ENCODE peak calls at places on chromosome 3, in four cellular contexts. One of them, this sample, is unnamed.

GRCh38 chr3:167864559-167864887 is 129.0 kb downstream of the SERPINI1 start:
- DNase-seq in left lung: no peak
- DNase-seq in breast epithelium: no peak
- DNase-seq in Panc1: no peak
- DNase-seq in this sample: no peak

GRCh38 chr3:115239717-115240116 is 92.6 kb upstream of the ZBTB20 start:
- DNase-seq in breast epithelium: no peak
- DNase-seq in Panc1: peak; percentile 59
- DNase-seq in left lung: no peak
- DNase-seq in this sample: no peak

GRCh38 chr3:80192871-80193270 is 425.1 kb upstream of the ROBO1 start:
- DNase-seq in left lung: no peak
- DNase-seq in breast epithelium: no peak
- DNase-seq in Panc1: no peak
- DNase-seq in this sample: no peak

GRCh38 chr3:156787926-156788663 is 38.1 kb upstream of the LEKR1 start:
- DNase-seq in Panc1: peak; percentile 53
- DNase-seq in left lung: no peak
- DNase-seq in breast epithelium: no peak
- DNase-seq in this sample: no peak

GRCh38 chr3:115113367-115113766 is 33.7 kb downstream of the ZBTB20 start:
- DNase-seq in breast epithelium: no peak
- DNase-seq in Panc1: no peak
- DNase-seq in left lung: no peak
- DNase-seq in this sample: peak; percentile 37

GRCh38 chr3:87503901-87504498 is 227.6 kb upstream of the POU1F1 start:
- DNase-seq in breast epithelium: no peak
- DNase-seq in Panc1: peak; percentile 41
- DNase-seq in left lung: no peak
- DNase-seq in this sample: no peak

GRCh38 chr3:134933997-134934396 is 138.9 kb downstream of the EPHB1 start:
- DNase-seq in Panc1: no peak
- DNase-seq in left lung: no peak
- DNase-seq in breast epithelium: no peak
- DNase-seq in this sample: no peak

GRCh38 chr3:57892423-57892822 is 115.8 kb upstream of the FLNB start:
- DNase-seq in Panc1: no peak
- DNase-seq in breast epithelium: no peak
- DNase-seq in left lung: no peak
- DNase-seq in this sample: no peak

GRCh38 chr3:33061782-33062181 is 35.2 kb downstream of the GLB1 start:
- DNase-seq in Panc1: no peak
- DNase-seq in left lung: no peak
- DNase-seq in breast epithelium: no peak
- DNase-seq in this sample: no peak

GRCh38 chr3:53122255-53122932 is 7.8 kb downstream of the RFT1 start:
- DNase-seq in left lung: no peak
- DNase-seq in breast epithelium: no peak
- DNase-seq in Panc1: no peak
- DNase-seq in this sample: no peak

GRCh38 chr3:123883111-123883510 is 1.0 kb downstream of the MYLK start:
- DNase-seq in left lung: no peak
- DNase-seq in breast epithelium: no peak
- DNase-seq in Panc1: no peak
- DNase-seq in this sample: no peak

GRCh38 chr3:11721114-11721440 is 77.4 kb upstream of the VGLL4 start:
- DNase-seq in Panc1: no peak
- DNase-seq in left lung: no peak
- DNase-seq in breast epithelium: no peak
- DNase-seq in this sample: no peak

GRCh38 chr3:62888180-62888579 is 13.0 kb upstream of the CADPS start:
- DNase-seq in Panc1: no peak
- DNase-seq in left lung: no peak
- DNase-seq in breast epithelium: no peak
- DNase-seq in this sample: no peak

GRCh38 chr3:66426135-66426534 is 74.7 kb downstream of the LRIG1 start:
- DNase-seq in Panc1: no peak
- DNase-seq in breast epithelium: no peak
- DNase-seq in left lung: no peak
- DNase-seq in this sample: no peak

GRCh38 chr3:69196876-69197275 is 74.5 kb upstream of the LMOD3 start:
- DNase-seq in Panc1: no peak
- DNase-seq in breast epithelium: no peak
- DNase-seq in left lung: no peak
- DNase-seq in this sample: no peak

GRCh38 chr3:169966951-169967915 is 626 bp downstream of the SEC62 start:
- DNase-seq in breast epithelium: peak; percentile 26
- DNase-seq in Panc1: no peak
- DNase-seq in left lung: peak; percentile 91
- DNase-seq in this sample: peak; percentile 73

DNA sequence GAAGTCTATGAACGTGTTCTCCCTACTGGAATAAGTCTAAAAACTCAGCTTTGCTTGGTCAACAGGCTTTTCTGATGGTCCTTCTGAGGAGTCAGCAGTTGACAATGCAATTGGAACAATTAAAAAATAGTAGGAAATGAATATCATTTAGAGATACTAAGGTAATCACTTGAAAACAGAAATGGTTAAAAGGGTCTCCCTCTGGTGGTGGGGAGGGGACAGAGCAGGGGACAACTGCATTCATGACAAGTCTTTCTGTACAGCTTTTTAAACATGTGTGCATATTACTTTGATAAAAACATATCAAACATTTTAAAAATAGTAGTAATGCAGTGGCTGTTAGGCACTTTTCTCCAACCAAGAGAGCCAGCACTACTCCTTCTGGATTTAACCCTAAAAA is 119.9 kb upstream of the FHIT start:
- DNase-seq in Panc1: no peak
- DNase-seq in breast epithelium: no peak
- DNase-seq in left lung: no peak
- DNase-seq in this sample: no peak
- TF ChIP-seq CTCF in Panc1: peak; percentile 26
- TF ChIP-seq CTCF in breast epithelium: no peak
- TF ChIP-seq CTCF in left lung: no peak
- TF ChIP-seq CTCF in this sample: peak; percentile 38

GRCh38 chr3:47333907-47334306 is 46.9 kb upstream of the PTPN23 start:
- DNase-seq in breast epithelium: no peak
- DNase-seq in Panc1: no peak
- DNase-seq in left lung: no peak
- DNase-seq in this sample: no peak
- H3K36me3 ChIP-seq in breast epithelium: peaks cover 10% of the 10 kb centered on the region
- H3K36me3 ChIP-seq in Panc1: peaks cover 3% of the 10 kb centered on the region
- H3K36me3 ChIP-seq in left lung: peaks cover 98% of the 10 kb centered on the region
- H3K36me3 ChIP-seq in this sample: peaks cover 94% of the 10 kb centered on the region

GRCh38 chr3:46368569-46368968 is 2.2 kb upstream of the CCR5 start:
- DNase-seq in Panc1: no peak
- DNase-seq in left lung: peak; percentile 87
- DNase-seq in breast epithelium: no peak
- DNase-seq in this sample: peak; percentile 78
- TF ChIP-seq CTCF in Panc1: peak; percentile 30
- TF ChIP-seq CTCF in left lung: peak; percentile 47
- TF ChIP-seq CTCF in breast epithelium: no peak
- TF ChIP-seq CTCF in this sample: peak; percentile 33

GRCh38 chr3:186802701-186803100 is 3.6 kb downstream of the RFC4 start:
- DNase-seq in breast epithelium: no peak
- DNase-seq in Panc1: no peak
- DNase-seq in left lung: no peak
- DNase-seq in this sample: no peak

GRCh38 chr3:186800285-186800684 is 6.0 kb downstream of the RFC4 start:
- DNase-seq in left lung: no peak
- DNase-seq in Panc1: no peak
- DNase-seq in breast epithelium: no peak
- DNase-seq in this sample: no peak

GRCh38 chr3:186798239-186798638 is 8.0 kb downstream of the RFC4 start:
- DNase-seq in breast epithelium: no peak
- DNase-seq in left lung: no peak
- DNase-seq in Panc1: no peak
- DNase-seq in this sample: no peak
- H3K36me3 ChIP-seq in breast epithelium: no peaks in the 10 kb centered on the region
- H3K36me3 ChIP-seq in left lung: peaks cover 54% of the 10 kb centered on the region
- H3K36me3 ChIP-seq in Panc1: peaks cover 39% of the 10 kb centered on the region
- H3K36me3 ChIP-seq in this sample: peaks cover 41% of the 10 kb centered on the region

GRCh38 chr3:128950223-128950938 is 43.5 kb downstream of the CFAP92 start:
- DNase-seq in breast epithelium: no peak
- DNase-seq in left lung: no peak
- DNase-seq in Panc1: no peak
- DNase-seq in this sample: no peak
- TF ChIP-seq CTCF in breast epithelium: no peak
- TF ChIP-seq CTCF in left lung: no peak
- TF ChIP-seq CTCF in Panc1: no peak
- TF ChIP-seq CTCF in this sample: no peak

DNA sequence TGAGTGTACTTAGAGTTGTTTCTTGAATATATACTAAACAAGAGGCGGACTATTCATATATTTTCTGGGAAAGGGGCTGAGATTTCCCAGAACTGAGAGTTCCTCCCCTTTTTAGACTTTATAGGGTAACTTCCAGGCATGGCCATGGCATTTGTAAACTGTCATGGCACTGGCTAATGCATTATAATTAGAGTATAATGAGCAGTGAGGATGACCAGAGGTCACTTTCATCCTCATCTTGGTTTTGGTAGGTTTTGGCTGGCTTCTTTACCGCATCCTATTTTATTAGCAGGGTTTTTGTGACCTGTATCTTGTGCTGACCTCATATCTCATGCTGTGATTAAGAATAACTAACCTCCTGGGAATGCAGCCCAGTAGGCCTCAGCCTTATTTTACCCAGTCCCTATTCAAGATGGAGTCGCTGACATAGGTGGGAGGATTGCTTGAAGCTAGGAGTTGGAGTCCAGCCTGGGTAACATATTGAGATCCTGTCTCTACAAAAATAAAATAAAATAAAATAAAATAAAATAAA is 91.4 kb downstream of the MOBP start:
- DNase-seq in breast epithelium: no peak
- DNase-seq in left lung: no peak
- DNase-seq in Panc1: no peak
- DNase-seq in this sample: no peak
- H3K36me3 ChIP-seq in breast epithelium: no peaks in the 10 kb centered on the region
- H3K36me3 ChIP-seq in left lung: no peaks in the 10 kb centered on the region
- H3K36me3 ChIP-seq in Panc1: no peaks in the 10 kb centered on the region
- H3K36me3 ChIP-seq in this sample: no peaks in the 10 kb centered on the region

DNA sequence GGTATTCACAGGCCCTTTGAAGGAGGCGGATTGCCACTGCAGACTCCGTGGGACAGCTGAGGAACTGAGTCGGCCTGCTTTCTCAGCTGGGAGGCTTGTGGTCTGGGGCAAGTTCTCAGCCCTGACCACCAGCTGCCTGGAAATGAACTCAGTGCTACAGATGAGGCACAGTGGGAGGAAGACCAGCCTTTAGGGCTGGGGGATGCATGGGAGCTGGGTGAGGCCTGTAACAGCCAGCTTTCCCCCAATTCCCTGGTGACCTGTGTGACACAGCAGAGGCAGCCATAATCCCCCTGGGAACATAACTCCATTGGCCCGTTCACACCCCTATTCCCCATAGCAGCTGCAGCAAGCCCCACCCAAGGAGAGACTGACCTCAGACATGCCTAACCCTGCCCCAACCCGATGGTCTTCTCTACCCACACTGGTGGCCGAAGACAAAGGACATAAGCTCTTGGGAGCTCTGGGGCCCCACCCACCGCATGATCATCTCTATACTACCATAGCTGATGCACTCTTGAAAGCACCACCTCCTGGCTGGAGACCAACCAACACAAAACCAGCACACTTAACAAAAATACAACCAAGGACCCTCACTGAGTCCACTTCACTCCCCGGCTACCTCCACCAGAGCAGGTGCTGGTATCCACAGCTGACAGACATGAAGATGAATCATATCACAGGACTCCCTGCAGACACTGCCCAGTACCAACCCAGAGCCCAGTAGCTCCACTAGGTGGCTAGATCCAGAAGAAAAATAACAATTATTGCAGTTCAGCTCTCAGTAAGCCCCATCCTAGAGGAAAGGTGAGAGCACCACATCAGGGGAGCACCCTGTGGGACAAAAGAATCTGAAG is 24.9 kb downstream of the ZMAT3 start:
- DNase-seq in left lung: no peak
- DNase-seq in breast epithelium: no peak
- DNase-seq in Panc1: no peak
- DNase-seq in this sample: no peak
- TF ChIP-seq CTCF in left lung: no peak
- TF ChIP-seq CTCF in breast epithelium: no peak
- TF ChIP-seq CTCF in Panc1: no peak
- TF ChIP-seq CTCF in this sample: no peak

DNA sequence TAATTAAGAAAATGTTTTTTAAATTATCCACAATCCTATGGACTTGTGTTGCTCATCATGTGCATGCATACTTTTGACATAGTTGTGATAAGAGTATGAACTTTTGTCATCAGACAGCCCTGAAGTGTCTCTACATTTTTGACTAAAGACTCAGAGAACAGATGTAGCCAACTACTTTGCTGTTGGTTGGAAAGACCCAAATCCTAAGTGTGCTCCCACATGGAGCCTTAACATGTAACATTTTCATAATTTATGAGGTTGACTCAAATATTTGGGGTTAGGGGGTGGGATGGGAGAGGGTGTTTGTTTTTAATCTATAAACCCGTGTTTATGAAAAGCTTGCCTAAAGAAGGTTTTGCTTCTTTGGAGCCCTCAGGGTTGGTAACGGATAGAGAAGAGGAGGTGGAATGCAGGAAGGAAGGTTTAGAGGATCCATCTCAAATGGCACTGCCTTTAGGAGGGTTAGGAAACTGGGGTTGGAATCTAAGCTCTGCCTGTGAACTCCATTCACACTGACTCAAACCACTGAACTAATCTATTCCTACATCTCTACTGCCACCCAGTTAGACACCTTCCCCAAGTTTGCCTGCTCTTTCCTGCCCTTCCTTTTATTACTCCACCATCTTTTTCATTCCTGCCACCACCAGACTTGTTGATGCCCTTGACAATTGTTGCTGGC is 3.7 kb downstream of the BOC start:
- DNase-seq in breast epithelium: no peak
- DNase-seq in left lung: no peak
- DNase-seq in Panc1: no peak
- DNase-seq in this sample: no peak
- H3K36me3 ChIP-seq in breast epithelium: no peaks in the 10 kb centered on the region
- H3K36me3 ChIP-seq in left lung: no peaks in the 10 kb centered on the region
- H3K36me3 ChIP-seq in Panc1: no peaks in the 10 kb centered on the region
- H3K36me3 ChIP-seq in this sample: no peaks in the 10 kb centered on the region

DNA sequence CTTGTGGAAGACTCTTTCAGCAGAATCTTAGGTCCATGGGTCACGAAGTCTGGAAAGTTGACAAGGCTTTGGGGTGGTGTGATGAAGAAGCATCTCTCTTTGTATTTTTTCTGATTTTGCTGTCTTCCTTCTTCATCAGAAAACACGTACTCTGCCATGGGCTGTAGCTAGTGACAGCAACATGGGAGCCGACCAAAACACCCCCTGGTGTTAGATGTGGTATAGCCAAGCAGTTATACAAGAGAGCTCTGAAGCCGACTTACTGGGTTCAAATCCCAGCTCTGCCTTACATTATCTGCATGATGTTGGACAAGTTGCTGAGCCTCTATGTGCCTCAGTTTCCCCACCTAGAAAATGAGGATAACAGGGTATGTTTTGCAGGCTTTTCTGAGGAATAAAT is 32.9 kb upstream of the LYZL4 start:
- DNase-seq in breast epithelium: no peak
- DNase-seq in left lung: no peak
- DNase-seq in Panc1: no peak
- DNase-seq in this sample: no peak
- TF ChIP-seq CTCF in breast epithelium: no peak
- TF ChIP-seq CTCF in left lung: no peak
- TF ChIP-seq CTCF in Panc1: no peak
- TF ChIP-seq CTCF in this sample: no peak

GRCh38 chr3:31621314-31621713 is 88.6 kb downstream of the STT3B start:
- DNase-seq in Panc1: no peak
- DNase-seq in breast epithelium: no peak
- DNase-seq in left lung: no peak
- DNase-seq in this sample: no peak
- H3K36me3 ChIP-seq in Panc1: peaks cover 16% of the 10 kb centered on the region
- H3K36me3 ChIP-seq in breast epithelium: peaks cover 5% of the 10 kb centered on the region
- H3K36me3 ChIP-seq in left lung: peaks cover 56% of the 10 kb centered on the region
- H3K36me3 ChIP-seq in this sample: peaks cover 74% of the 10 kb centered on the region